ENCODE peak calls at places on chromosomes 7 and 10, in four cellular contexts. G is GM23338, L is tibial artery, M is HCT116. C is an unnamed sample.
A peak's percentile ranks its signal among the peaks of the same experiment; 100 is the strongest.

GRCh38 chr7:141593134-141593533 is 41.9 kb downstream of the AGK start:
- DNase-seq in M (no peak), G (no peak), L (no peak), C (peak; percentile 32)

GRCh38 chr10:28312572-28312971 is 9.7 kb upstream of the MPP7 start:
- DNase-seq in L (no peak), M (no peak), G (no peak), C (no peak)

GRCh38 chr7:12685550-12685949 is 1.9 kb upstream of the ARL4A start:
- DNase-seq in G (peak; percentile 88), M (no peak), L (peak; percentile 33), C (no peak)

GRCh38 chr10:88531383-88532092 is 51.6 kb downstream of the RNLS start:
- DNase-seq in M (no peak), L (no peak), G (no peak), C (no peak)

GRCh38 chr7:7496326-7496725 is 39.3 kb downstream of the COL28A1 start:
- DNase-seq in G (no peak), M (no peak), L (no peak), C (no peak)

GRCh38 chr7:150403376-150404171 is 24.4 kb downstream of the ZNF775 start:
- DNase-seq in M (no peak), L (no peak), G (no peak), C (no peak)

GRCh38 chr7:30224511-30225031 is 59.8 kb upstream of the ZNRF2 start:
- DNase-seq in G (no peak), M (no peak), L (no peak), C (no peak)

GRCh38 chr7:6480323-6480660 is 32.5 kb upstream of the DAGLB start:
- DNase-seq in G (no peak), L (no peak), M (no peak), C (no peak)

GRCh38 chr10:59595584-59595983 is 114.1 kb downstream of the SLC16A9 start:
- DNase-seq in M (no peak), L (no peak), G (no peak), C (no peak)

GRCh38 chr10:124693801-124694416 is 50.3 kb downstream of the FAM53B start:
- DNase-seq in L (no peak), M (no peak), G (no peak), C (no peak)

GRCh38 chr7:49893131-49893530 is 119.7 kb downstream of the VWC2 start:
- DNase-seq in G (no peak), L (no peak), M (no peak), C (no peak)

GRCh38 chr10:90885176-90885575 is 13.4 kb downstream of the RPP30 start:
- DNase-seq in G (no peak), M (no peak), L (no peak), C (no peak)

GRCh38 chr7:157700237-157701005 is 363.6 kb downstream of the DNAJB6 start:
- DNase-seq in L (no peak), M (no peak), G (no peak), C (no peak)

GRCh38 chr10:132626019-132626760 is 88.6 kb downstream of the INPP5A start:
- DNase-seq in M (no peak), L (no peak), G (no peak), C (no peak)

GRCh38 chr7:40544277-40544723 is 409.5 kb downstream of the SUGCT start:
- DNase-seq in L (no peak), G (no peak), M (no peak), C (no peak)

GRCh38 chr7:20959281-20959680 is 172.6 kb upstream of the SP8 start:
- DNase-seq in G (no peak), M (no peak), L (no peak), C (no peak)

GRCh38 chr7:50314778-50315177 is 10.3 kb downstream of the IKZF1 start:
- DNase-seq in G (peak; percentile 10), M (no peak), L (no peak), C (no peak)

GRCh38 chr10:113856563-113856962 is 2.1 kb downstream of the NHLRC2 start:
- DNase-seq in M (no peak), L (no peak), G (no peak), C (no peak)

GRCh38 chr7:47254081-47255006 is 327.6 kb downstream of the TNS3 start:
- DNase-seq in G (peak; percentile 90), M (no peak), L (peak; percentile 80), C (peak; percentile 50)

C was measured in NCI-H1694 treated with DMSO at 0.1 percent for 48 hours.